ENCODE peak calls at places on chromosomes 4 and X, in four cellular contexts. G, I, F and M are unnamed samples.

GRCh38 chr4:123495530-123495929 is 98.9 kb downstream of the SPRY1 start:
- DNase-seq in F (no peak), G (no peak), I (no peak), M (no peak)

GRCh38 chrX:77436682-77437081 is 10.5 kb upstream of the FGF16 start:
- DNase-seq in G (no peak), I (no peak), F (no peak), M (no peak)

GRCh38 chr4:111678466-111678865 is 466.8 kb upstream of the FAM241A start:
- DNase-seq in G (no peak), I (no peak), F (peak), M (no peak)

GRCh38 chr4:3702084-3702521 is 64.1 kb upstream of the ADRA2C start:
- DNase-seq in I (no peak), F (no peak), G (no peak), M (no peak)

GRCh38 chrX:119757979-119758681 is at the start of gene SOWAHD:
- DNase-seq in F (no peak), G (no peak), I (no peak), M (no peak)

GRCh38 chr4:152640058-152640921 is 39.5 kb downstream of the TMEM154 start:
- DNase-seq in F (peak), I (no peak), G (no peak), M (no peak)

GRCh38 chrX:20317873-20318272 is 51.2 kb upstream of the RPS6KA3 start:
- DNase-seq in I (no peak), G (no peak), F (no peak), M (no peak)

GRCh38 chr4:82372502-82372873 is 1.3 kb downstream of the HNRNPD start:
- DNase-seq in G (no peak), I (no peak), F (peak), M (no peak)

GRCh38 chrX:1599791-1600405 is 8.5 kb downstream of the AKAP17A start:
- DNase-seq in I (no peak), G (no peak), F (no peak), M (no peak)

GRCh38 chrX:68710870-68711576 is 63.6 kb downstream of the STARD8 start:
- DNase-seq in I (no peak), F (peak), G (no peak), M (no peak)

GRCh38 chr4:97548186-97548585 is 595.1 kb downstream of the STPG2 start:
- DNase-seq in F (no peak), G (no peak), I (no peak), M (no peak)

GRCh38 chrX:103461156-103461555 is 58.1 kb downstream of the RAB40A start:
- DNase-seq in G (no peak), I (no peak), F (no peak), M (no peak)